ENCODE peak calls at places on chromosomes 6 and 20, in six cellular contexts. A, K, R, T, D and B are unnamed samples.

GRCh38 chr6:118705799-118706481 is 54.5 kb upstream of the CEP85L start:
- DNase-seq in A (no peak), K (no peak), R (no peak), T (no peak), D (no peak), B (no peak)

GRCh38 chr6:64680446-64680845 is 1026.6 kb downstream of the EYS start:
- DNase-seq in A (no peak), K (no peak), R (peak), T (no peak), D (no peak), B (no peak)

GRCh38 chr6:9504191-9504590 is 910.7 kb downstream of the TFAP2A start:
- DNase-seq in A (no peak), K (no peak), R (no peak), T (peak), D (no peak), B (no peak)

GRCh38 chr6:4259391-4259790 is 124.0 kb upstream of the ECI2 start:
- DNase-seq in A (no peak), K (no peak), R (no peak), T (no peak), D (no peak), B (no peak)

GRCh38 chr20:23187759-23188158 is 101.6 kb upstream of the CD93 start:
- DNase-seq in A (no peak), K (no peak), R (no peak), T (no peak), D (peak), B (no peak)

GRCh38 chr6:142843344-142843743 is 101.6 kb downstream of the HIVEP2 start:
- DNase-seq in A (no peak), K (no peak), R (no peak), T (no peak), D (no peak), B (no peak)

GRCh38 chr6:5034328-5034727 is 30.5 kb upstream of the RPP40 start:
- DNase-seq in A (no peak), K (no peak), R (no peak), T (no peak), D (no peak), B (no peak)

GRCh38 chr6:53408826-53409225 is 60.1 kb upstream of the ELOVL5 start:
- DNase-seq in A (no peak), K (no peak), R (no peak), T (no peak), D (no peak), B (no peak)

GRCh38 chr6:138307816-138308727 is 69.6 kb upstream of the SMIM28 start:
- DNase-seq in A (no peak), K (no peak), R (no peak), T (peak), D (no peak), B (no peak)

GRCh38 chr20:38357653-38358207 is 11.4 kb downstream of the LBP start:
- DNase-seq in A (no peak), K (no peak), R (no peak), T (no peak), D (no peak), B (no peak)

GRCh38 chr6:10051283-10051682 is 363.6 kb downstream of the TFAP2A start:
- DNase-seq in A (no peak), K (no peak), R (no peak), T (no peak), D (no peak), B (no peak)

GRCh38 chr20:51769941-51770615 is 1.9 kb upstream of the ATP9A start:
- DNase-seq in A (no peak), K (no peak), R (no peak), T (no peak), D (no peak), B (no peak)

GRCh38 chr20:62203378-62204030 is 16.6 kb downstream of the HRH3 start:
- DNase-seq in A (no peak), K (no peak), R (no peak), T (no peak), D (peak), B (no peak)

GRCh38 chr6:142235247-142235646 is 66.6 kb upstream of the ADGRG6 start:
- DNase-seq in A (no peak), K (no peak), R (no peak), T (no peak), D (no peak), B (no peak)

GRCh38 chr6:75941509-75941908 is 131.0 kb downstream of the IMPG1 start:
- DNase-seq in A (no peak), K (no peak), R (no peak), T (no peak), D (no peak), B (no peak)

GRCh38 chr6:12009180-12009748 is 2.8 kb upstream of the HIVEP1 start:
- DNase-seq in A (no peak), K (no peak), R (no peak), T (no peak), D (no peak), B (no peak)

GRCh38 chr6:127118505-127119360 is at the start of gene RSPO3:
- DNase-seq in A (no peak), K (no peak), R (peak), T (peak), D (peak), B (no peak)

GRCh38 chr20:59078231-59078630 is 35.6 kb upstream of the PRELID3B start:
- DNase-seq in A (no peak), K (no peak), R (no peak), T (no peak), D (no peak), B (no peak)

GRCh38 chr6:113276631-113277030 is 580.5 kb upstream of the MARCKS start:
- DNase-seq in A (no peak), K (no peak), R (no peak), T (no peak), D (no peak), B (no peak)

GRCh38 chr6:139582956-139583355 is 208.5 kb upstream of the CITED2 start:
- DNase-seq in A (no peak), K (no peak), R (no peak), T (no peak), D (no peak), B (no peak)

GRCh38 chr20:38730989-38731737 is 6.9 kb downstream of the SLC32A1 start:
- DNase-seq in A (peak), K (peak), R (peak), T (peak), D (peak), B (no peak)

GRCh38 chr6:39428152-39428551 is 105.7 kb upstream of the KCNK16 start:
- DNase-seq in A (no peak), K (no peak), R (no peak), T (no peak), D (no peak), B (no peak)